ENCODE peak calls at places on chromosomes 16 and 17, in nine cellular contexts. One of them, this sample, is unnamed.

GRCh38 chr17:48586355-48586924 is 3.6 kb downstream of the HOXB3 start:
- DNase-seq in uterus: no peak
- DNase-seq in brain microvascular endothelial cell: no peak
- DNase-seq in fibroblast of lung: peak
- DNase-seq in thoracic aorta: no peak
- DNase-seq in kidney epithelial cell: no peak
- DNase-seq in astrocyte: no peak
- DNase-seq in gastrocnemius medialis: no peak
- DNase-seq in hepatocyte: no peak
- DNase-seq in this sample: no peak

GRCh38 chr16:4852221-4852872 is 5.1 kb downstream of the UBN1 start:
- DNase-seq in fibroblast of lung: peak
- DNase-seq in uterus: no peak
- DNase-seq in hepatocyte: no peak
- DNase-seq in kidney epithelial cell: no peak
- DNase-seq in gastrocnemius medialis: no peak
- DNase-seq in thoracic aorta: no peak
- DNase-seq in astrocyte: no peak
- DNase-seq in brain microvascular endothelial cell: peak
- DNase-seq in this sample: no peak

GRCh38 chr16:15037745-15038144 is 18.1 kb downstream of the NTAN1 start:
- DNase-seq in brain microvascular endothelial cell: no peak
- DNase-seq in kidney epithelial cell: no peak
- DNase-seq in astrocyte: no peak
- DNase-seq in fibroblast of lung: no peak
- DNase-seq in thoracic aorta: no peak
- DNase-seq in gastrocnemius medialis: no peak
- DNase-seq in hepatocyte: no peak
- DNase-seq in uterus: no peak
- DNase-seq in this sample: no peak

GRCh38 chr16:4694664-4695451 is 1.5 kb downstream of the NUDT16L1 start:
- DNase-seq in hepatocyte: no peak
- DNase-seq in gastrocnemius medialis: no peak
- DNase-seq in astrocyte: no peak
- DNase-seq in brain microvascular endothelial cell: no peak
- DNase-seq in fibroblast of lung: no peak
- DNase-seq in kidney epithelial cell: no peak
- DNase-seq in thoracic aorta: no peak
- DNase-seq in uterus: peak
- DNase-seq in this sample: no peak

GRCh38 chr16:53131363-53132071 is 76.7 kb downstream of the CHD9 start:
- DNase-seq in brain microvascular endothelial cell: no peak
- DNase-seq in astrocyte: no peak
- DNase-seq in thoracic aorta: peak
- DNase-seq in hepatocyte: peak
- DNase-seq in fibroblast of lung: peak
- DNase-seq in kidney epithelial cell: no peak
- DNase-seq in uterus: peak
- DNase-seq in gastrocnemius medialis: peak
- DNase-seq in this sample: no peak

GRCh38 chr17:45895304-45895968 is 1.1 kb downstream of the MAPT start:
- DNase-seq in thoracic aorta: no peak
- DNase-seq in brain microvascular endothelial cell: no peak
- DNase-seq in hepatocyte: peak
- DNase-seq in gastrocnemius medialis: peak
- DNase-seq in astrocyte: no peak
- DNase-seq in fibroblast of lung: peak
- DNase-seq in uterus: no peak
- DNase-seq in kidney epithelial cell: no peak
- DNase-seq in this sample: no peak

GRCh38 chr17:9645858-9646555 is 690 bp downstream of the USP43 start:
- DNase-seq in uterus: no peak
- DNase-seq in thoracic aorta: no peak
- DNase-seq in gastrocnemius medialis: no peak
- DNase-seq in fibroblast of lung: no peak
- DNase-seq in hepatocyte: peak
- DNase-seq in kidney epithelial cell: no peak
- DNase-seq in astrocyte: peak
- DNase-seq in brain microvascular endothelial cell: no peak
- DNase-seq in this sample: no peak

GRCh38 chr16:64459821-64460220 is 662.0 kb downstream of the CDH11 start:
- DNase-seq in brain microvascular endothelial cell: peak
- DNase-seq in uterus: peak
- DNase-seq in kidney epithelial cell: no peak
- DNase-seq in thoracic aorta: no peak
- DNase-seq in gastrocnemius medialis: no peak
- DNase-seq in hepatocyte: peak
- DNase-seq in fibroblast of lung: peak
- DNase-seq in astrocyte: peak
- DNase-seq in this sample: no peak

GRCh38 chr16:25959216-25959615 is 267.5 kb downstream of the HS3ST4 start:
- DNase-seq in thoracic aorta: no peak
- DNase-seq in brain microvascular endothelial cell: no peak
- DNase-seq in kidney epithelial cell: no peak
- DNase-seq in uterus: no peak
- DNase-seq in astrocyte: no peak
- DNase-seq in gastrocnemius medialis: no peak
- DNase-seq in hepatocyte: peak
- DNase-seq in fibroblast of lung: no peak
- DNase-seq in this sample: no peak

GRCh38 chr17:17416400-17417360 is 60.1 kb upstream of the MED9 start:
- DNase-seq in kidney epithelial cell: no peak
- DNase-seq in thoracic aorta: no peak
- DNase-seq in fibroblast of lung: peak
- DNase-seq in hepatocyte: peak
- DNase-seq in uterus: no peak
- DNase-seq in gastrocnemius medialis: peak
- DNase-seq in brain microvascular endothelial cell: peak
- DNase-seq in astrocyte: peak
- DNase-seq in this sample: no peak

GRCh38 chr16:88977028-88977844 is at the start of gene CBFA2T3:
- DNase-seq in thoracic aorta: no peak
- DNase-seq in hepatocyte: no peak
- DNase-seq in fibroblast of lung: peak
- DNase-seq in astrocyte: no peak
- DNase-seq in brain microvascular endothelial cell: no peak
- DNase-seq in uterus: peak
- DNase-seq in gastrocnemius medialis: peak
- DNase-seq in kidney epithelial cell: no peak
- DNase-seq in this sample: no peak

DNA sequence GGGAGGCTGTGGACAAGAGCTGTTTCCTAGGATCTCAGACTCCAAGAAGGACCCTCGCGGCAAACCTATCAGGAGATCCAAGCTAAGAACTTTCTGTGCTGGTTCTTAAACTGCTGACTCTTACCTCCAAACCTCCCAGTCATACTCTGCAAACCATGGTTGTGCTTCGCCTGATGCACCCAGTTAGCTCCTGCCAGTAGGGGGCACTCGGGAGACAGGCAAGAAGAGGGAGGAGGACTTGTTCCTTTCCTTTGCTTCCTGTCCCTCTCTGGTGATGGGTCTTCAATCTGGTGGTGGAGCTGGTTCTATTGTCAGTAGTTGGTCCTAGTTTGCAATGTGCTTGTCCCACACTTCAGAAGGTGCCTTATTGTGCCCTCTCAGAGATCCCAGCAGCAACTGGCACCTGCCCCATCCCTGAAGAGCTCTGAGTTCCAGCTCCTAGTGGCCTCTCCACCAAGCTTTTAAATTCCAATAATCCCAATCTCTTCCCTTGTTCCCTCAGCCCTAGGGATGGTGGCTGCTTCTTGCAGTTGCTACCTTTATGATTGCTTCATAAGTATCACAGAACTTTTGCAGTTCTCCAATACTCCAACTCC is 113.5 kb upstream of the RPL38 start:
- DNase-seq in gastrocnemius medialis: no peak
- DNase-seq in brain microvascular endothelial cell: peak
- DNase-seq in uterus: no peak
- DNase-seq in thoracic aorta: no peak
- DNase-seq in astrocyte: peak
- DNase-seq in fibroblast of lung: peak
- DNase-seq in kidney epithelial cell: no peak
- DNase-seq in hepatocyte: peak
- DNase-seq in this sample: peak
- TF ChIP-seq CTCF in gastrocnemius medialis: no peak
- TF ChIP-seq CTCF in brain microvascular endothelial cell: peak
- TF ChIP-seq CTCF in uterus: no peak
- TF ChIP-seq CTCF in thoracic aorta: no peak
- TF ChIP-seq CTCF in astrocyte: peak
- TF ChIP-seq CTCF in fibroblast of lung: peak
- TF ChIP-seq CTCF in kidney epithelial cell: peak
- TF ChIP-seq CTCF in hepatocyte: peak
- TF ChIP-seq CTCF in this sample: peak

DNA sequence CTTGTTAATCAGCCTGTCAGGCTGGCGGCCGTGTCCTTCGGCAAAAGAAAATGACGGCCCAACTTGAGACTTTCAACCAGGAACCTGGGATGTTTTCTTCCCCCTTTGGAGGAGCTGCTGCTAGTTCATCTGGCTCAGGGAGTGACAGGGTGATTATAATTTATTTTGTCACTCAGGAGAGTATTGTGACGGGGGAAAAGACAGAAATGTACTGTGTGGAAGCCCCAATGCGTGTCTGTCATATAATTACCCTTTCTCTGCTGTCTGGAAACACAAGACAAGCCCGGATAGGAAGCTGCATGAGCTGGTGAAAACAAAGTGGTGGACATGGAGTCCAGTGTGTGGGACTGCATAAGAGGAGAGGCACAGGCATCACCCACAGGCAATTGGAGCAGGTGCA is 326.2 kb upstream of the HSBP1 start:
- DNase-seq in gastrocnemius medialis: no peak
- DNase-seq in fibroblast of lung: no peak
- DNase-seq in kidney epithelial cell: no peak
- DNase-seq in thoracic aorta: no peak
- DNase-seq in uterus: no peak
- DNase-seq in hepatocyte: no peak
- DNase-seq in brain microvascular endothelial cell: no peak
- DNase-seq in astrocyte: no peak
- DNase-seq in this sample: no peak
- H3K4me3 ChIP-seq in gastrocnemius medialis: no peak
- H3K4me3 ChIP-seq in fibroblast of lung: no peak
- H3K4me3 ChIP-seq in kidney epithelial cell: no peak
- H3K4me3 ChIP-seq in thoracic aorta: no peak
- H3K4me3 ChIP-seq in uterus: no peak
- H3K4me3 ChIP-seq in hepatocyte: no peak
- H3K4me3 ChIP-seq in brain microvascular endothelial cell: no peak
- H3K4me3 ChIP-seq in astrocyte: no peak
- H3K4me3 ChIP-seq in this sample: no peak

DNA sequence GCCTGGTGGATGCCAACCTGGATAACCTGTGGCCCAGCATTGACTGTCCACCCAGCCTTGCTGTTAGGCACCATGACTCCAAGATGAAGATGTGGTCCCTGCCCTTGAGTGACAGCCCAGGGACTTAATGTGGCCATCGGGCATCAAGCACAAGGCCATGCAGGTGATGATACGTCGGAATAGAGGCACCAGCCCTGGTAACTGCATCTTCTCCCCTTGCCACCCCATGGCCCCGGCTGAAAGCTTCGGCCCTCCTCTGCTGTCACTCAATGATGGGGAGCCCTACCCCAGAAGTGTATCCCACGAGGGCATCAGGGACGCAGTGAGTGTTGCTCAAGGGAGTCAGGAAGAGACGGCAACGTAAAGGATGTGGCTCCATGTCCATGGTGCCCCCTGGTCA is 2.0 kb downstream of the NT5C start:
- DNase-seq in gastrocnemius medialis: no peak
- DNase-seq in fibroblast of lung: no peak
- DNase-seq in thoracic aorta: no peak
- DNase-seq in astrocyte: no peak
- DNase-seq in uterus: no peak
- DNase-seq in hepatocyte: no peak
- DNase-seq in brain microvascular endothelial cell: no peak
- DNase-seq in kidney epithelial cell: no peak
- DNase-seq in this sample: no peak
- TF ChIP-seq CTCF in gastrocnemius medialis: no peak
- TF ChIP-seq CTCF in fibroblast of lung: no peak
- TF ChIP-seq CTCF in thoracic aorta: no peak
- TF ChIP-seq CTCF in astrocyte: no peak
- TF ChIP-seq CTCF in uterus: no peak
- TF ChIP-seq CTCF in hepatocyte: no peak
- TF ChIP-seq CTCF in brain microvascular endothelial cell: no peak
- TF ChIP-seq CTCF in kidney epithelial cell: no peak
- TF ChIP-seq CTCF in this sample: no peak

GRCh38 chr16:87233928-87234327 is 83.3 kb downstream of the C16orf95 start:
- DNase-seq in astrocyte: peak
- DNase-seq in thoracic aorta: no peak
- DNase-seq in uterus: no peak
- DNase-seq in hepatocyte: no peak
- DNase-seq in gastrocnemius medialis: no peak
- DNase-seq in kidney epithelial cell: no peak
- DNase-seq in fibroblast of lung: peak
- DNase-seq in brain microvascular endothelial cell: peak
- DNase-seq in this sample: no peak

GRCh38 chr16:87238371-87238715 is 78.8 kb downstream of the C16orf95 start:
- DNase-seq in thoracic aorta: no peak
- DNase-seq in brain microvascular endothelial cell: no peak
- DNase-seq in fibroblast of lung: no peak
- DNase-seq in uterus: no peak
- DNase-seq in hepatocyte: no peak
- DNase-seq in gastrocnemius medialis: no peak
- DNase-seq in astrocyte: no peak
- DNase-seq in kidney epithelial cell: no peak
- DNase-seq in this sample: no peak

GRCh38 chr16:87234601-87235000 is 82.6 kb downstream of the C16orf95 start:
- DNase-seq in brain microvascular endothelial cell: no peak
- DNase-seq in fibroblast of lung: no peak
- DNase-seq in thoracic aorta: no peak
- DNase-seq in astrocyte: no peak
- DNase-seq in gastrocnemius medialis: no peak
- DNase-seq in kidney epithelial cell: no peak
- DNase-seq in uterus: no peak
- DNase-seq in hepatocyte: no peak
- DNase-seq in this sample: no peak

GRCh38 chr16:87235810-87236515 is 81.2 kb downstream of the C16orf95 start:
- DNase-seq in kidney epithelial cell: no peak
- DNase-seq in thoracic aorta: no peak
- DNase-seq in brain microvascular endothelial cell: no peak
- DNase-seq in astrocyte: no peak
- DNase-seq in uterus: no peak
- DNase-seq in gastrocnemius medialis: no peak
- DNase-seq in hepatocyte: no peak
- DNase-seq in fibroblast of lung: no peak
- DNase-seq in this sample: no peak

DNA sequence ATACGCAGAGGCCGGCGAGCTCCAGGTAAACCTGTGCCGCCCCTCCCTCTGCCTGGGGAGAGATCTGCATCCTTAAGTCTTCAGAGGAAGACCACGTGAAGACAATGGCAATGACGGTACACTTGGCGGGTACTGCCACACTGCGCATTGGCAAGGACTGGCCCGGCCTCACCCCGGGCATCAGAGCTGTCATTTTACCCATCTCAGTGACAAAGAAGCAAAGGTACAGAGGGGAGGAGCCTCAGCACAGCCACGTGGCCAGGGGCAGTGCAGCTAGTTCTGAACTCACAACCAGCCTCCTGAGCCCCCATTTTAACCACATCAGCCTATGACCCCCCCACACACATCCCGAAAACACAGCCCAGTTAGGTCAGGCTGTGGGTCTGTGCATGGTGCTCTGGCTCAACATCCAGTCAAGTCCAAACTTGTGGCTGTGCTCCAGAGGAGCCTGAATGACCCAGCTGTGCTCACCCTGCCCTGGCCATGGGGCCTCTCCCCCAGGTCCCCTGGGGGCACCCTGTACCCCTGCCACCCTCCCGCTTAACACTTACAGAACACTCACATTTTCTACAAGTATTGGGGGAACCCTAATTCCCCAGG is 80.6 kb downstream of the C16orf95 start:
- DNase-seq in uterus: no peak
- DNase-seq in astrocyte: no peak
- DNase-seq in gastrocnemius medialis: no peak
- DNase-seq in thoracic aorta: no peak
- DNase-seq in kidney epithelial cell: no peak
- DNase-seq in hepatocyte: no peak
- DNase-seq in brain microvascular endothelial cell: no peak
- DNase-seq in fibroblast of lung: no peak
- DNase-seq in this sample: no peak
- H3K4me3 ChIP-seq in uterus: no peak
- H3K4me3 ChIP-seq in astrocyte: no peak
- H3K4me3 ChIP-seq in gastrocnemius medialis: no peak
- H3K4me3 ChIP-seq in thoracic aorta: no peak
- H3K4me3 ChIP-seq in kidney epithelial cell: no peak
- H3K4me3 ChIP-seq in hepatocyte: no peak
- H3K4me3 ChIP-seq in brain microvascular endothelial cell: no peak
- H3K4me3 ChIP-seq in fibroblast of lung: no peak
- H3K4me3 ChIP-seq in this sample: no peak